ENCODE peak calls at places on chromosome 2, in nine cellular contexts. A, N, Z, B, H, S, O, P and K are unnamed samples.

GRCh38 chr2:137435176-137435575 is 529.1 kb upstream of the HNMT start:
- DNase-seq in A (no peak), N (no peak), Z (no peak), B (no peak), H (no peak), S (no peak), O (no peak), P (no peak), K (no peak)

GRCh38 chr2:54038835-54039234 is 68.0 kb upstream of the PSME4 start:
- DNase-seq in A (no peak), N (no peak), Z (no peak), B (no peak), H (no peak), S (no peak), O (no peak), P (peak; percentile 51), K (no peak)

GRCh38 chr2:26008851-26009566 is 24.9 kb upstream of the RAB10 start:
- DNase-seq in A (peak; percentile 58), N (no peak), Z (no peak), B (no peak), H (no peak), S (no peak), O (no peak), P (peak; percentile 80), K (peak; percentile 97)

GRCh38 chr2:218448934-218449333 is 30.0 kb downstream of the VIL1 start:
- DNase-seq in A (peak; percentile 35), N (no peak), Z (no peak), B (no peak), H (no peak), S (no peak), O (no peak), P (peak; percentile 51), K (no peak)

GRCh38 chr2:202717598-202718310 is 83.0 kb downstream of the FAM117B start:
- DNase-seq in A (no peak), N (no peak), Z (no peak), B (no peak), H (no peak), S (no peak), O (peak; percentile 53), P (peak; percentile 39), K (no peak)

GRCh38 chr2:102143450-102143985 is 972 bp downstream of the IL1R1 start:
- DNase-seq in A (no peak), N (no peak), Z (no peak), B (no peak), H (no peak), S (no peak), O (no peak), P (no peak), K (no peak)

GRCh38 chr2:105373344-105373781 is 25.5 kb downstream of the FHL2 start:
- DNase-seq in A (no peak), N (no peak), Z (no peak), B (peak; percentile 86), H (no peak), S (no peak), O (no peak), P (no peak), K (no peak)

GRCh38 chr2:86045541-86045940 is 60.1 kb downstream of the POLR1A start:
- DNase-seq in A (no peak), N (no peak), Z (peak; percentile 1), B (no peak), H (no peak), S (no peak), O (no peak), P (no peak), K (no peak)

GRCh38 chr2:43178602-43179542 is 47.5 kb downstream of the ZFP36L2 start:
- DNase-seq in A (peak; percentile 88), N (no peak), Z (peak; percentile 82), B (no peak), H (no peak), S (peak; percentile 27), O (peak; percentile 77), P (peak; percentile 80), K (no peak)

GRCh38 chr2:237640493-237640998 is 13.2 kb downstream of the LRRFIP1 start:
- DNase-seq in A (no peak), N (no peak), Z (no peak), B (no peak), H (no peak), S (no peak), O (no peak), P (no peak), K (no peak)

GRCh38 chr2:240630771-240631560 is 5.7 kb downstream of the GPR35 start:
- DNase-seq in A (no peak), N (no peak), Z (peak; percentile 6), B (no peak), H (no peak), S (no peak), O (no peak), P (no peak), K (no peak)

GRCh38 chr2:36427790-36428243 is 72.2 kb downstream of the CRIM1 start:
- DNase-seq in A (peak; percentile 26), N (no peak), Z (no peak), B (no peak), H (no peak), S (no peak), O (peak; percentile 39), P (peak; percentile 38), K (no peak)

GRCh38 chr2:233395687-233396086 is 41.4 kb downstream of the DGKD start:
- DNase-seq in A (no peak), N (no peak), Z (no peak), B (no peak), H (no peak), S (no peak), O (no peak), P (no peak), K (no peak)

GRCh38 chr2:122866095-122866494 is 1110.6 kb downstream of the TSN start:
- DNase-seq in A (no peak), N (no peak), Z (no peak), B (no peak), H (no peak), S (no peak), O (no peak), P (no peak), K (no peak)

GRCh38 chr2:66173635-66174034 is 261.3 kb upstream of the MEIS1 start:
- DNase-seq in A (no peak), N (no peak), Z (no peak), B (no peak), H (no peak), S (peak; percentile 56), O (no peak), P (no peak), K (no peak)

GRCh38 chr2:10868465-10869314 is 43.0 kb upstream of the KCNF1 start:
- DNase-seq in A (peak; percentile 79), N (no peak), Z (no peak), B (no peak), H (no peak), S (no peak), O (peak; percentile 69), P (peak; percentile 72), K (no peak)

GRCh38 chr2:239151201-239152131 is 249.4 kb downstream of the HDAC4 start:
- DNase-seq in A (no peak), N (no peak), Z (peak; percentile 7), B (no peak), H (no peak), S (no peak), O (no peak), P (no peak), K (no peak)

GRCh38 chr2:241728627-241729026 is 5.8 kb upstream of the D2HGDH start:
- DNase-seq in A (no peak), N (no peak), Z (no peak), B (peak; percentile 29), H (no peak), S (no peak), O (no peak), P (no peak), K (no peak)

GRCh38 chr2:55888941-55889340 is 34.6 kb downstream of the EFEMP1 start:
- DNase-seq in A (no peak), N (no peak), Z (no peak), B (no peak), H (no peak), S (no peak), O (no peak), P (no peak), K (no peak)

GRCh38 chr2:69509011-69509749 is 71.9 kb upstream of the NFU1 start:
- DNase-seq in A (no peak), N (no peak), Z (no peak), B (no peak), H (no peak), S (no peak), O (no peak), P (no peak), K (no peak)

GRCh38 chr2:194735837-194736542 is 921.0 kb upstream of the SLC39A10 start:
- DNase-seq in A (no peak), N (no peak), Z (no peak), B (no peak), H (no peak), S (no peak), O (no peak), P (no peak), K (no peak)

GRCh38 chr2:8644605-8645175 is 37.2 kb upstream of the ID2 start:
- DNase-seq in A (no peak), N (no peak), Z (no peak), B (no peak), H (no peak), S (no peak), O (no peak), P (no peak), K (no peak)

GRCh38 chr2:232900811-232901701 is 31.0 kb downstream of the SNORC start:
- DNase-seq in A (no peak), N (no peak), Z (no peak), B (no peak), H (no peak), S (no peak), O (no peak), P (peak; percentile 7), K (no peak)

GRCh38 chr2:117776888-117777287 is 37.6 kb upstream of the DDX18 start:
- DNase-seq in A (no peak), N (no peak), Z (no peak), B (no peak), H (no peak), S (no peak), O (no peak), P (no peak), K (no peak)

GRCh38 chr2:106575955-106576354 is 88.8 kb downstream of the CD8B2 start:
- DNase-seq in A (no peak), N (no peak), Z (no peak), B (peak; percentile 30), H (no peak), S (peak; percentile 90), O (no peak), P (peak; percentile 50), K (no peak)

GRCh38 chr2:160868891-160869290 is 291.3 kb upstream of the TANK start:
- DNase-seq in A (no peak), N (no peak), Z (no peak), B (no peak), H (no peak), S (no peak), O (no peak), P (no peak), K (no peak)

GRCh38 chr2:222637072-222637471 is 18.8 kb downstream of the FARSB start:
- DNase-seq in A (no peak), N (no peak), Z (no peak), B (no peak), H (no peak), S (no peak), O (no peak), P (no peak), K (no peak)

GRCh38 chr2:164792316-164793127 is 49.1 kb downstream of the COBLL1 start:
- DNase-seq in A (no peak), N (no peak), Z (no peak), B (no peak), H (no peak), S (no peak), O (no peak), P (no peak), K (no peak)

GRCh38 chr2:218516614-218517013 is 51.5 kb downstream of the USP37 start:
- DNase-seq in A (no peak), N (peak; percentile 3), Z (no peak), B (no peak), H (no peak), S (no peak), O (peak; percentile 47), P (no peak), K (no peak)

GRCh38 chr2:82811946-82812345 is 1647.1 kb downstream of the SUCLG1 start:
- DNase-seq in A (no peak), N (no peak), Z (no peak), B (no peak), H (no peak), S (no peak), O (no peak), P (no peak), K (no peak)

GRCh38 chr2:163641986-163642385 is 93.8 kb downstream of the FIGN start:
- DNase-seq in A (no peak), N (no peak), Z (no peak), B (no peak), H (no peak), S (no peak), O (no peak), P (peak; percentile 22), K (no peak)